ENCODE peak calls at places on chromosome 12, in five cellular contexts. One of them, this sample, is unnamed.

GRCh38 chr12:22377731-22378496 is 43.4 kb upstream of the ST8SIA1 start:
- DNase-seq in SK-N-SH: no peak
- DNase-seq in HepG2: no peak
- DNase-seq in GM12878: no peak
- DNase-seq in K562: no peak
- DNase-seq in this sample: no peak

GRCh38 chr12:11688831-11689230 is 39.4 kb downstream of the ETV6 start:
- DNase-seq in SK-N-SH: no peak
- DNase-seq in HepG2: no peak
- DNase-seq in GM12878: no peak
- DNase-seq in K562: no peak
- DNase-seq in this sample: peak

GRCh38 chr12:480831-481230 is 21.1 kb downstream of the B4GALNT3 start:
- DNase-seq in SK-N-SH: no peak
- DNase-seq in HepG2: no peak
- DNase-seq in GM12878: no peak
- DNase-seq in K562: no peak
- DNase-seq in this sample: peak

GRCh38 chr12:113231275-113232231 is 10.3 kb downstream of the TPCN1 start:
- DNase-seq in SK-N-SH: no peak
- DNase-seq in HepG2: peak
- DNase-seq in GM12878: no peak
- DNase-seq in K562: peak
- DNase-seq in this sample: peak

GRCh38 chr12:2796187-2796663 is 1.5 kb downstream of the FKBP4 start:
- DNase-seq in SK-N-SH: no peak
- DNase-seq in HepG2: no peak
- DNase-seq in GM12878: no peak
- DNase-seq in K562: peak
- DNase-seq in this sample: no peak

GRCh38 chr12:583251-583869 is 79.9 kb downstream of the NINJ2 start:
- DNase-seq in SK-N-SH: no peak
- DNase-seq in HepG2: peak
- DNase-seq in GM12878: no peak
- DNase-seq in K562: no peak
- DNase-seq in this sample: no peak

GRCh38 chr12:109475993-109476806 is 900 bp downstream of the KCTD10 start:
- DNase-seq in SK-N-SH: peak
- DNase-seq in HepG2: no peak
- DNase-seq in GM12878: no peak
- DNase-seq in K562: no peak
- DNase-seq in this sample: no peak

GRCh38 chr12:102990419-102990818 is 32.9 kb downstream of the ASCL1 start:
- DNase-seq in SK-N-SH: peak
- DNase-seq in HepG2: no peak
- DNase-seq in GM12878: no peak
- DNase-seq in K562: no peak
- DNase-seq in this sample: no peak

GRCh38 chr12:66767454-66768002 is 88.7 kb upstream of the GRIP1 start:
- DNase-seq in SK-N-SH: no peak
- DNase-seq in HepG2: no peak
- DNase-seq in GM12878: no peak
- DNase-seq in K562: no peak
- DNase-seq in this sample: no peak

GRCh38 chr12:76757694-76758093 is 6.2 kb upstream of the ZDHHC17 start:
- DNase-seq in SK-N-SH: no peak
- DNase-seq in HepG2: no peak
- DNase-seq in GM12878: no peak
- DNase-seq in K562: no peak
- DNase-seq in this sample: peak

GRCh38 chr12:81596558-81596957 is 162.6 kb downstream of the PPFIA2 start:
- DNase-seq in SK-N-SH: no peak
- DNase-seq in HepG2: no peak
- DNase-seq in GM12878: no peak
- DNase-seq in K562: no peak
- DNase-seq in this sample: no peak

GRCh38 chr12:78290606-78291345 is 460.1 kb downstream of the NAV3 start:
- DNase-seq in SK-N-SH: no peak
- DNase-seq in HepG2: peak
- DNase-seq in GM12878: no peak
- DNase-seq in K562: no peak
- DNase-seq in this sample: peak

GRCh38 chr12:123931686-123932321 is 40.8 kb downstream of the CCDC92 start:
- DNase-seq in SK-N-SH: no peak
- DNase-seq in HepG2: no peak
- DNase-seq in GM12878: no peak
- DNase-seq in K562: no peak
- DNase-seq in this sample: no peak

GRCh38 chr12:48810817-48811453 is 7.4 kb upstream of the CACNB3 start:
- DNase-seq in SK-N-SH: no peak
- DNase-seq in HepG2: peak
- DNase-seq in GM12878: no peak
- DNase-seq in K562: no peak
- DNase-seq in this sample: peak

GRCh38 chr12:20549115-20549719 is 145.9 kb upstream of the SLCO1C1 start:
- DNase-seq in SK-N-SH: peak
- DNase-seq in HepG2: peak
- DNase-seq in GM12878: no peak
- DNase-seq in K562: no peak
- DNase-seq in this sample: peak

GRCh38 chr12:104722541-104723534 is 235.3 kb downstream of the SLC41A2 start:
- DNase-seq in SK-N-SH: peak
- DNase-seq in HepG2: no peak
- DNase-seq in GM12878: no peak
- DNase-seq in K562: no peak
- DNase-seq in this sample: no peak

GRCh38 chr12:65497645-65498044 is 219.2 kb downstream of the MSRB3 start:
- DNase-seq in SK-N-SH: no peak
- DNase-seq in HepG2: peak
- DNase-seq in GM12878: no peak
- DNase-seq in K562: no peak
- DNase-seq in this sample: no peak

GRCh38 chr12:113246478-113247122 is 25.3 kb downstream of the TPCN1 start:
- DNase-seq in SK-N-SH: no peak
- DNase-seq in HepG2: peak
- DNase-seq in GM12878: no peak
- DNase-seq in K562: no peak
- DNase-seq in this sample: peak

GRCh38 chr12:111785651-111786050 is 18.9 kb downstream of the ALDH2 start:
- DNase-seq in SK-N-SH: no peak
- DNase-seq in HepG2: no peak
- DNase-seq in GM12878: no peak
- DNase-seq in K562: no peak
- DNase-seq in this sample: peak

GRCh38 chr12:104721944-104722343 is 236.1 kb downstream of the SLC41A2 start:
- DNase-seq in SK-N-SH: no peak
- DNase-seq in HepG2: no peak
- DNase-seq in GM12878: no peak
- DNase-seq in K562: no peak
- DNase-seq in this sample: no peak

GRCh38 chr12:56021882-56022497 is 1.1 kb downstream of the IKZF4 start:
- DNase-seq in SK-N-SH: peak
- DNase-seq in HepG2: no peak
- DNase-seq in GM12878: no peak
- DNase-seq in K562: no peak
- DNase-seq in this sample: no peak

DNA sequence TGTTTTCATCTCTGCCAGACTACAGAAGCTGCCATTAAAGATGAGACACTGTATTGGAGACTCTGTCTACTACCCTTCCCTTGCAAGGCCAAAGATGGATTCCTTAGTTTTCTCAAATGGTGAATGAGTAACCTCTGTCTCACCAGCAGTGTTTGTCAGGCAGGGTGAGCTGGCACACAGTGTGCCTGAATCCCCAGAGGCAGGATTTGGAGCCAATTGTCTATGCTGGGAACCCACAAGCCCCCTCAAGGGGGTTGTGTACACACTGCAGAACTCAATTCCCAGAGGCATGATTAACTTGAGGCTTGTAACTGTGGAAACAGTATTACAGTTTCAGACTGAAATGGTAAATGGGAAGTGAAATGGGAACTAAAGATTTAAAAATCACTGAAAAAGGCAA is 136.8 kb upstream of the PTPRB start:
- DNase-seq in SK-N-SH: no peak
- DNase-seq in HepG2: no peak
- DNase-seq in GM12878: no peak
- DNase-seq in K562: no peak
- DNase-seq in this sample: no peak
- TF ChIP-seq MXI1 in SK-N-SH: no peak
- TF ChIP-seq MXI1 in HepG2: no peak
- TF ChIP-seq MXI1 in GM12878: no peak
- TF ChIP-seq MXI1 in K562: no peak
- TF ChIP-seq MXI1 in this sample: no peak

DNA sequence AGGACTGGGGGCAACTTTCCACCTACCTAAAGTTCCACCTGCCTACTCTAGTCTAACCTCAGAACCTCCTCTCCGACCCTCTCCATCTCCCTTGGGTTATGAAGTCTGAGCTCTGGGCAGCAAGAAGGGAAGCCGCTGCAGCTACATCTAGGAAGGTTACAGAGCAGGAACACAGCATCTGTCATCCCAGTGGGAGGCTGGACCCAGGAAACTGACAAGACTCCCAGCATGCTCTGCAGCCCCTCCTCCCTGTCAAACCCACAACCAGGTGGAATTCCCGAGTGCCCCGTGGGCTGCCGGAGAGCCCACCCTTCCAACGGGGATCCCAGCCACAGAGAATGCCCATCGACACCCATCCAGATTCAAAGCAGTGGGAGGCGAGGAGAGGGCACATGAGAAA is 2.1 kb downstream of the TESC start:
- DNase-seq in SK-N-SH: no peak
- DNase-seq in HepG2: no peak
- DNase-seq in GM12878: no peak
- DNase-seq in K562: no peak
- DNase-seq in this sample: no peak
- TF ChIP-seq MXI1 in SK-N-SH: no peak
- TF ChIP-seq MXI1 in HepG2: no peak
- TF ChIP-seq MXI1 in GM12878: no peak
- TF ChIP-seq MXI1 in K562: no peak
- TF ChIP-seq MXI1 in this sample: no peak

GRCh38 chr12:38516418-38516817 is 199.8 kb downstream of the ALG10B start:
- DNase-seq in SK-N-SH: no peak
- DNase-seq in HepG2: no peak
- DNase-seq in GM12878: no peak
- DNase-seq in K562: no peak
- DNase-seq in this sample: no peak
- TF ChIP-seq MXI1 in SK-N-SH: no peak
- TF ChIP-seq MXI1 in HepG2: no peak
- TF ChIP-seq MXI1 in GM12878: no peak
- TF ChIP-seq MXI1 in K562: no peak
- TF ChIP-seq MXI1 in this sample: no peak

DNA sequence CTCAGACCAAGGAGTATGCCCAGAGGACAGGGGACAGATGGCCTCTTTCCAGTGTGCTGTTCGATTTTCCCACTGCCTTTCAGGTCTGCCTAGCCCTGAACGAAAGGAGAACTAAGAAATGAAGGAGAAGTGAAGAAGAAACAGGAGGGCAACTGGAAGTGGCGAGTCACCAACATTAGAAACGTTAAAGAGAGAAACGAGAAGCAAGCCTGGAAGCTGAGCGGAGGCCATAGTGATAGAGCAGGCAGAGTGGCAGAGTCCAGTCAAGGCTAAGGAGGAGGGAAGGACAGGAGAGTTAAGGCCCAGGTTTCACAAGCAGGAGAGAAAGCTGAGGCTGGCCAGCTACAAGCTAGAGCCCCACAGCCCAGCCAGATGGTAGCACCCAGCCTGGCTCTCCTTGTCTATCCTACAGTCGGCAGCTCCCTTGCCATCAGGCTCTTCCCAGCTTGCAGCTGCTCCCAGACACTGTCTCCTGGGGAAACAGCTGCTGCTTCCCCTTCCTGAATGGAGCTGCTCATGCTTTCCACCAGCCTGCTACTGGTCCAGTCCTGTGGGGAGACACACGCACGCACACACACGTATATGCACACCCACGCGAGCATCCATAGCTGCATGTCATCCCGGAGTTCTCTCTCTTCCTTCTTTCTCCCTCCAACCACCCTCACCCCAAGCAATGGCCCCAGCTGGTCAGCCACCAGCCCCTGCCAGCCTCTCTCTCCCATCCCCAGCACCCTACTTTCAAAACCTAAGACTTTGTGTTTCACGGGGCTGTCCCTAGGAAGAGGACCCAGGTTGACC is 139.7 kb upstream of the CCND2 start:
- DNase-seq in SK-N-SH: no peak
- DNase-seq in HepG2: no peak
- DNase-seq in GM12878: no peak
- DNase-seq in K562: no peak
- DNase-seq in this sample: no peak
- TF ChIP-seq MXI1 in SK-N-SH: no peak
- TF ChIP-seq MXI1 in HepG2: no peak
- TF ChIP-seq MXI1 in GM12878: no peak
- TF ChIP-seq MXI1 in K562: no peak
- TF ChIP-seq MXI1 in this sample: no peak

GRCh38 chr12:68559984-68560822 is 50.5 kb upstream of the RAP1B start:
- DNase-seq in SK-N-SH: no peak
- DNase-seq in HepG2: no peak
- DNase-seq in GM12878: no peak
- DNase-seq in K562: no peak
- DNase-seq in this sample: peak
- TF ChIP-seq MXI1 in SK-N-SH: no peak
- TF ChIP-seq MXI1 in HepG2: no peak
- TF ChIP-seq MXI1 in GM12878: no peak
- TF ChIP-seq MXI1 in K562: no peak
- TF ChIP-seq MXI1 in this sample: no peak

GRCh38 chr12:75327642-75328041 is 2.5 kb downstream of the CAPS2 start:
- DNase-seq in SK-N-SH: no peak
- DNase-seq in HepG2: no peak
- DNase-seq in GM12878: no peak
- DNase-seq in K562: no peak
- DNase-seq in this sample: no peak

GRCh38 chr12:75322464-75322863 is 7.7 kb downstream of the CAPS2 start:
- DNase-seq in SK-N-SH: no peak
- DNase-seq in HepG2: no peak
- DNase-seq in GM12878: no peak
- DNase-seq in K562: no peak
- DNase-seq in this sample: peak

GRCh38 chr12:75317784-75318183 is 12.3 kb downstream of the CAPS2 start:
- DNase-seq in SK-N-SH: no peak
- DNase-seq in HepG2: no peak
- DNase-seq in GM12878: no peak
- DNase-seq in K562: no peak
- DNase-seq in this sample: no peak

GRCh38 chr12:75323663-75324062 is 6.5 kb downstream of the CAPS2 start:
- DNase-seq in SK-N-SH: no peak
- DNase-seq in HepG2: no peak
- DNase-seq in GM12878: no peak
- DNase-seq in K562: no peak
- DNase-seq in this sample: no peak
- TF ChIP-seq MXI1 in SK-N-SH: no peak
- TF ChIP-seq MXI1 in HepG2: no peak
- TF ChIP-seq MXI1 in GM12878: no peak
- TF ChIP-seq MXI1 in K562: no peak
- TF ChIP-seq MXI1 in this sample: no peak

GRCh38 chr12:71014180-71014785 is 93.7 kb upstream of the PTPRR start:
- DNase-seq in SK-N-SH: peak
- DNase-seq in HepG2: peak
- DNase-seq in GM12878: no peak
- DNase-seq in K562: no peak
- DNase-seq in this sample: peak
- TF ChIP-seq MXI1 in SK-N-SH: no peak
- TF ChIP-seq MXI1 in HepG2: no peak
- TF ChIP-seq MXI1 in GM12878: no peak
- TF ChIP-seq MXI1 in K562: no peak
- TF ChIP-seq MXI1 in this sample: no peak